ENCODE peak calls at places on chromosomes 5 and 9, in seven cellular contexts. J, Y, X, M, B, Q and C are unnamed samples.

GRCh38 chr5:171647043-171647899 is 138.3 kb upstream of the SMIM23 start:
- DNase-seq in J (no peak), Y (peak; percentile 71), X (peak; percentile 94), M (no peak), B (peak; percentile 72), Q (no peak), C (no peak)

GRCh38 chr5:135655326-135655725 is 76.5 kb upstream of the CXCL14 start:
- DNase-seq in J (no peak), Y (no peak), X (no peak), M (no peak), B (peak; percentile 54), Q (no peak), C (no peak)

GRCh38 chr9:110886832-110887231 is 151.4 kb downstream of the LPAR1 start:
- DNase-seq in J (no peak), Y (no peak), X (peak; percentile 85), M (no peak), B (no peak), Q (no peak), C (no peak)

GRCh38 chr5:93191426-93191825 is 389.6 kb downstream of the NR2F1-AS1 start:
- DNase-seq in J (no peak), Y (no peak), X (peak; percentile 78), M (no peak), B (no peak), Q (no peak), C (no peak)

GRCh38 chr9:68455436-68455835 is 85.2 kb downstream of the TMEM252 start:
- DNase-seq in J (no peak), Y (no peak), X (peak; percentile 3), M (no peak), B (no peak), Q (no peak), C (no peak)

GRCh38 chr9:120477534-120478001 is 102.4 kb downstream of the CDK5RAP2 start:
- DNase-seq in J (no peak), Y (peak; percentile 45), X (peak; percentile 96), M (peak; percentile 15), B (no peak), Q (peak; percentile 59), C (no peak)

GRCh38 chr9:4228606-4229005 is 71.3 kb downstream of the GLIS3 start:
- DNase-seq in J (no peak), Y (no peak), X (peak; percentile 67), M (no peak), B (no peak), Q (peak; percentile 6), C (no peak)

GRCh38 chr5:115337882-115338281 is 41.4 kb upstream of the CCDC112 start:
- DNase-seq in J (no peak), Y (no peak), X (no peak), M (no peak), B (no peak), Q (no peak), C (no peak)

GRCh38 chr9:137407590-137408300 is 15.2 kb downstream of the EXD3 start:
- DNase-seq in J (no peak), Y (no peak), X (no peak), M (no peak), B (no peak), Q (no peak), C (no peak)

GRCh38 chr5:135999396-136000139 is 29.2 kb upstream of the TGFBI start:
- DNase-seq in J (no peak), Y (peak; percentile 23), X (peak; percentile 92), M (no peak), B (no peak), Q (peak; percentile 54), C (peak; percentile 44)

GRCh38 chr5:67160985-67161384 is 35.6 kb downstream of the CD180 start:
- DNase-seq in J (no peak), Y (peak; percentile 50), X (peak; percentile 62), M (no peak), B (no peak), Q (no peak), C (no peak)